ENCODE peak calls at places on chromosomes 12 and 14, in five cellular contexts. One of them, this sample, is unnamed.

GRCh38 chr12:67766370-67766769 is 117.8 kb downstream of the DYRK2 start:
- DNase-seq in mesenchymal stem cell: peak
- DNase-seq in H9: no peak
- DNase-seq in H1: no peak
- DNase-seq in neuronal stem cell: no peak
- DNase-seq in this sample: peak

GRCh38 chr14:74595006-74595735 is 16.9 kb downstream of the LTBP2 start:
- DNase-seq in mesenchymal stem cell: peak
- DNase-seq in H9: no peak
- DNase-seq in H1: no peak
- DNase-seq in neuronal stem cell: no peak
- DNase-seq in this sample: peak

GRCh38 chr12:10283028-10283427 is 24.6 kb upstream of the KLRD1 start:
- DNase-seq in mesenchymal stem cell: no peak
- DNase-seq in H9: no peak
- DNase-seq in H1: no peak
- DNase-seq in neuronal stem cell: no peak
- DNase-seq in this sample: no peak

GRCh38 chr12:1444142-1444516 is 150.3 kb downstream of the FBXL14 start:
- DNase-seq in mesenchymal stem cell: no peak
- DNase-seq in H9: no peak
- DNase-seq in H1: no peak
- DNase-seq in neuronal stem cell: no peak
- DNase-seq in this sample: no peak

GRCh38 chr14:55073856-55074255 is 22.4 kb downstream of the MAPK1IP1L start:
- DNase-seq in mesenchymal stem cell: peak
- DNase-seq in H9: no peak
- DNase-seq in H1: peak
- DNase-seq in neuronal stem cell: no peak
- DNase-seq in this sample: peak

GRCh38 chr14:20652996-20653975 is 11.8 kb upstream of the OR6S1 start:
- DNase-seq in mesenchymal stem cell: peak
- DNase-seq in H9: peak
- DNase-seq in H1: peak
- DNase-seq in neuronal stem cell: peak
- DNase-seq in this sample: peak

GRCh38 chr14:105013150-105013787 is 7.6 kb downstream of the CDCA4 start:
- DNase-seq in mesenchymal stem cell: no peak
- DNase-seq in H9: no peak
- DNase-seq in H1: no peak
- DNase-seq in neuronal stem cell: no peak
- DNase-seq in this sample: peak

GRCh38 chr12:67697443-67697842 is 48.9 kb downstream of the DYRK2 start:
- DNase-seq in mesenchymal stem cell: peak
- DNase-seq in H9: no peak
- DNase-seq in H1: no peak
- DNase-seq in neuronal stem cell: no peak
- DNase-seq in this sample: no peak

GRCh38 chr12:104006929-104007328 is 41.3 kb downstream of the TDG start:
- DNase-seq in mesenchymal stem cell: peak
- DNase-seq in H9: no peak
- DNase-seq in H1: no peak
- DNase-seq in neuronal stem cell: no peak
- DNase-seq in this sample: peak

GRCh38 chr12:52921488-52922165 is 16.8 kb upstream of the KRT8 start:
- DNase-seq in mesenchymal stem cell: no peak
- DNase-seq in H9: no peak
- DNase-seq in H1: no peak
- DNase-seq in neuronal stem cell: no peak
- DNase-seq in this sample: no peak
- H3K18ac ChIP-seq in mesenchymal stem cell: no peak
- H3K18ac ChIP-seq in H9: no peak
- H3K18ac ChIP-seq in H1: no peak
- H3K18ac ChIP-seq in neuronal stem cell: peak
- H3K18ac ChIP-seq in this sample: no peak

DNA sequence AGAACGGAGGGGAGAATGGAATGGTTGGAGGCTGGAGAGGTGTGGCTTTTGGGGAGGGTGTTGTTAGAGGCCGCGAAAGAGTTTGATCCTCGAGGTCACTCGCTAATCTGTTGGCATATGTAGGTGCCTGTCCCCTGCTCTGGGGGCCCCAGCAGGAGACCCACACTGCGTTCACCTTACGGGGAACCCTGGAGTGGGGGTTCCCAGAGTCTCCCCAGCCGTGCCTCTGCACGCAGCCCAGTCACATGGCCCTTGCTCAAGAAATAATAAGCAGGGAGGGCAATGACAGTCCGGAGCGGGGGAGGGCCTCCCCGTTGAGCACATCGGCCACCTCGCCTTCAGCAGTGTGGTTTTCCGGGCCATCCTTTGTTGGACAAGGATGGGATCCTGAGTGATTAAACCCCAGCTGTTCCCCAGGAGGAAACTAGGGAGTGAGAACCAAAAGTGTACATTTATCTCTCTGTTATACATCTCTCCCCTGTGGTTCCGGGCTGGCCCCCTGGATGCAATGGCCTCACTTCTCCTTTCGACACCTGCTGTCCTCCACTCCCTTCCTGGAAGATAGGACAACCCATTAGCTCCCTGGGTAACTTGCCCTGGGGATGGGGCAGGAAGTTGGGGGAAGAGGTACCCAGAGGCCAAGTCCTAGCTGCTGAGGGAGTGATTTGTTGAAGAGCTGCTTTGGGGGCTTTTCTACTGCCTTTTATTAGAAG is 1.3 kb downstream of the PLEKHG3 start:
- DNase-seq in mesenchymal stem cell: peak
- DNase-seq in H9: no peak
- DNase-seq in H1: no peak
- DNase-seq in neuronal stem cell: no peak
- DNase-seq in this sample: no peak
- H4K91ac ChIP-seq in mesenchymal stem cell: peak
- H4K91ac ChIP-seq in H9: no peak
- H4K91ac ChIP-seq in H1: peak
- H4K91ac ChIP-seq in neuronal stem cell: no peak
- H4K91ac ChIP-seq in this sample: no peak

DNA sequence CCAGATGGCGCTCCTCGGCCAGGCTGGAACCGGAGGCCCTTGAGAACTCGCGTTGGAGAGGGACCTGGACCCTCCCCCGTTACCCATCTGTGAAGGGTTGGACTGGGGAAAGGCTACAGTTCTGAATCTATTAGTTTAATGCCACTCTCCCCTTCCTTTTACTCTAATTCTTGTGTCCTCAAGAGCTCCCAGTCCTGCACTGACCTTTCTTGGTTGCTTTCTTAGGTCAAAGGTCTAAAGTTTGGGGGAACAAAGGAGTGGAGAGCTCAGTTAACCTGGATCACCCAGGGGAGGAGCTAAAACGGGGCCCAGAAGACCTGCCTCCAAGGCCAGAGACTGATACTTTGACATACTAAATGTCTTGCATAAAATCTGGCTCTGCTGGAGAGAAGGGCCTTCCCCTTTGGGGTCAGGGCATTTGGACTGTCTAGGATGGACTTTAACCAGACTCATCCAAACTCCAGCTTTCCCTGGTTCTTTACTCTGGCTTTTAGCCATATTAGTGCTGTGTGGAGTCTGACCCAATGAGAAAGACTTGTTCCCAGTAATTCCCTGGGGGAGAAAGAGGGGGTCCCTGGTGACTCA is 923 bp upstream of the MLF2 start:
- DNase-seq in mesenchymal stem cell: no peak
- DNase-seq in H9: no peak
- DNase-seq in H1: no peak
- DNase-seq in neuronal stem cell: no peak
- DNase-seq in this sample: no peak
- H2BK15ac ChIP-seq in mesenchymal stem cell: no peak
- H2BK15ac ChIP-seq in H9: no peak
- H2BK15ac ChIP-seq in H1: no peak
- H2BK15ac ChIP-seq in neuronal stem cell: no peak
- H2BK15ac ChIP-seq in this sample: no peak

DNA sequence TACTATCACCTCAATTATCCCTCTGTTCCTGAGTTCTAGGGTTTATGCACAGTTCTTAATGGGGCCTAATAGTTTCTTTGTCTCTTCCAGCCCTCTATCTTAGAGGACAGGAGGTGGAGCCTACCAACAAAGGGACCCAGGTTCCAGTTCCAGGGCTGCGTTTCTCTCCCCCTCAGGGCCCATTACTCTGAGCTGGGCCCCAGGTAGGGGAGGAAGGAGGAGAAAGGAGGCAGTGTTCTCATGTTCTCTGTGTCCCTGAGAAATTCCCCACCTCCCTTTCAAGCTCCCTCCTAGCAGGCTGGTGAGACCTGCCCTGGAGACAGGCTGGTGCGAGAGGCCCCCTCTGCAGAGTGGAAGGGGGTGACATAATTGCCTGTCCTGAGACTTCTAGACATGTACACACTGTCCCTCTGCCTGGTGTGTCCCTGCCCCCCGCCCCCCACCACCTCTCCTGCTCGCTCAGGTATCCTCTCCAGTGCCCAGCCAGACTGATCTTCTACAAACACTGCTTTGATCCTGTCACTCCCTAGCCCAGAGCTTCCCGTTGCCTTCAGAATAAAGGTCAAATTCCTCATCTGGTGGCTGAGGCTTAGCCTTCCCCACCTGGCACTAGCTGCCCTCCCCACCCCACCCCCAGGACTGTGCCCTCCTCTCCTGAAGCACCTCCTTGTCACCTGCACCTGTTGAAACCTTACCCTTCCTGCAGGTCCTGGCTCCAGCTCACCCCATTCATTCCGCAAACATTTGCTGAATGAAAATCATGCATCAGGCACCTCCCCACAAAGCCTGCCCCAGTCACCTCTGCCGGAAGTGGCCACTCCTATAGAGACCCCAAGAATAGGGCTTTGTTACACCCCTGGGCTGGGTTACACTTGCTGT is 21.1 kb upstream of the KRT8 start:
- DNase-seq in mesenchymal stem cell: no peak
- DNase-seq in H9: peak
- DNase-seq in H1: no peak
- DNase-seq in neuronal stem cell: no peak
- DNase-seq in this sample: no peak
- H3K18ac ChIP-seq in mesenchymal stem cell: peak
- H3K18ac ChIP-seq in H9: peak
- H3K18ac ChIP-seq in H1: no peak
- H3K18ac ChIP-seq in neuronal stem cell: peak
- H3K18ac ChIP-seq in this sample: peak

GRCh38 chr12:14284189-14284722 is 81.2 kb upstream of the ATF7IP start:
- DNase-seq in mesenchymal stem cell: peak
- DNase-seq in H9: peak
- DNase-seq in H1: no peak
- DNase-seq in neuronal stem cell: no peak
- DNase-seq in this sample: peak
- H4K91ac ChIP-seq in mesenchymal stem cell: no peak
- H4K91ac ChIP-seq in H9: no peak
- H4K91ac ChIP-seq in H1: no peak
- H4K91ac ChIP-seq in neuronal stem cell: no peak
- H4K91ac ChIP-seq in this sample: no peak

GRCh38 chr12:30926243-30927209 is at the start of gene TSPAN11:
- DNase-seq in mesenchymal stem cell: peak
- DNase-seq in H9: peak
- DNase-seq in H1: peak
- DNase-seq in neuronal stem cell: peak
- DNase-seq in this sample: peak
- H2BK15ac ChIP-seq in mesenchymal stem cell: peak
- H2BK15ac ChIP-seq in H9: no peak
- H2BK15ac ChIP-seq in H1: peak
- H2BK15ac ChIP-seq in neuronal stem cell: peak
- H2BK15ac ChIP-seq in this sample: no peak

This sample was measured in IMR-90.